ENCODE peak calls at places on chromosomes 1 and 21, in five cellular contexts. One of them, this sample, is unnamed.

GRCh38 chr1:46011121-46011695 is 121.2 kb downstream of the PIK3R3 start:
- DNase-seq in GM13977: no peak
- DNase-seq in BJ: no peak
- DNase-seq in suprapubic skin: no peak
- DNase-seq in brain microvascular endothelial cell: no peak
- DNase-seq in this sample: no peak

GRCh38 chr1:26097696-26098095 is 13.9 kb upstream of the PDIK1L start:
- DNase-seq in GM13977: peak
- DNase-seq in BJ: no peak
- DNase-seq in suprapubic skin: no peak
- DNase-seq in brain microvascular endothelial cell: peak
- DNase-seq in this sample: peak

GRCh38 chr1:235317179-235317578 is 10.8 kb downstream of the ARID4B start:
- DNase-seq in GM13977: peak
- DNase-seq in BJ: no peak
- DNase-seq in suprapubic skin: no peak
- DNase-seq in brain microvascular endothelial cell: no peak
- DNase-seq in this sample: no peak

GRCh38 chr21:44267655-44268142 is 6.0 kb upstream of the DNMT3L start:
- DNase-seq in GM13977: no peak
- DNase-seq in BJ: no peak
- DNase-seq in suprapubic skin: no peak
- DNase-seq in brain microvascular endothelial cell: no peak
- DNase-seq in this sample: no peak

GRCh38 chr1:115182012-115182715 is 92.9 kb upstream of the TSPAN2 start:
- DNase-seq in GM13977: no peak
- DNase-seq in BJ: no peak
- DNase-seq in suprapubic skin: no peak
- DNase-seq in brain microvascular endothelial cell: no peak
- DNase-seq in this sample: no peak

GRCh38 chr1:39204441-39205081 is at the start of gene MACF1:
- DNase-seq in GM13977: no peak
- DNase-seq in BJ: peak
- DNase-seq in suprapubic skin: peak
- DNase-seq in brain microvascular endothelial cell: peak
- DNase-seq in this sample: peak

GRCh38 chr1:81330111-81330510 is 470.6 kb upstream of the ADGRL2 start:
- DNase-seq in GM13977: no peak
- DNase-seq in BJ: no peak
- DNase-seq in suprapubic skin: no peak
- DNase-seq in brain microvascular endothelial cell: no peak
- DNase-seq in this sample: no peak

GRCh38 chr1:166808959-166809358 is 30.3 kb upstream of the POGK start:
- DNase-seq in GM13977: no peak
- DNase-seq in BJ: no peak
- DNase-seq in suprapubic skin: no peak
- DNase-seq in brain microvascular endothelial cell: no peak
- DNase-seq in this sample: no peak

GRCh38 chr1:234840843-234841242 is 230.9 kb upstream of the IRF2BP2 start:
- DNase-seq in GM13977: no peak
- DNase-seq in BJ: no peak
- DNase-seq in suprapubic skin: no peak
- DNase-seq in brain microvascular endothelial cell: peak
- DNase-seq in this sample: no peak

GRCh38 chr21:45309069-45309521 is 21.4 kb upstream of the POFUT2 start:
- DNase-seq in GM13977: no peak
- DNase-seq in BJ: no peak
- DNase-seq in suprapubic skin: peak
- DNase-seq in brain microvascular endothelial cell: peak
- DNase-seq in this sample: peak

GRCh38 chr1:181497870-181498269 is 14.6 kb downstream of the CACNA1E start:
- DNase-seq in GM13977: no peak
- DNase-seq in BJ: no peak
- DNase-seq in suprapubic skin: no peak
- DNase-seq in brain microvascular endothelial cell: no peak
- DNase-seq in this sample: no peak

GRCh38 chr1:192747305-192747704 is 61.5 kb upstream of the RGS2 start:
- DNase-seq in GM13977: no peak
- DNase-seq in BJ: no peak
- DNase-seq in suprapubic skin: no peak
- DNase-seq in brain microvascular endothelial cell: peak
- DNase-seq in this sample: peak

GRCh38 chr1:200354243-200354642 is 55.6 kb downstream of the ZNF281 start:
- DNase-seq in GM13977: peak
- DNase-seq in BJ: no peak
- DNase-seq in suprapubic skin: no peak
- DNase-seq in brain microvascular endothelial cell: no peak
- DNase-seq in this sample: no peak

GRCh38 chr1:226201029-226201593 is 14.6 kb upstream of the ACBD3 start:
- DNase-seq in GM13977: peak
- DNase-seq in BJ: no peak
- DNase-seq in suprapubic skin: no peak
- DNase-seq in brain microvascular endothelial cell: no peak
- DNase-seq in this sample: no peak
- TF ChIP-seq CTCF in GM13977: peak
- TF ChIP-seq CTCF in BJ: peak
- TF ChIP-seq CTCF in suprapubic skin: no peak
- TF ChIP-seq CTCF in brain microvascular endothelial cell: peak
- TF ChIP-seq CTCF in this sample: peak

GRCh38 chr1:1919304-1920056 is 401 bp upstream of the TMEM52 start:
- DNase-seq in GM13977: peak
- DNase-seq in BJ: peak
- DNase-seq in suprapubic skin: peak
- DNase-seq in brain microvascular endothelial cell: peak
- DNase-seq in this sample: peak

GRCh38 chr1:1920057-1920607 is 1.1 kb upstream of the TMEM52 start:
- DNase-seq in GM13977: no peak
- DNase-seq in BJ: no peak
- DNase-seq in suprapubic skin: no peak
- DNase-seq in brain microvascular endothelial cell: no peak
- DNase-seq in this sample: no peak

GRCh38 chr1:1917995-1918900 is 831 bp downstream of the TMEM52 start:
- DNase-seq in GM13977: no peak
- DNase-seq in BJ: no peak
- DNase-seq in suprapubic skin: peak
- DNase-seq in brain microvascular endothelial cell: no peak
- DNase-seq in this sample: no peak

GRCh38 chr1:1917304-1917976 is 1.6 kb downstream of the TMEM52 start:
- DNase-seq in GM13977: no peak
- DNase-seq in BJ: no peak
- DNase-seq in suprapubic skin: peak
- DNase-seq in brain microvascular endothelial cell: no peak
- DNase-seq in this sample: no peak

GRCh38 chr1:1918901-1919303 is at the start of gene TMEM52:
- DNase-seq in GM13977: no peak
- DNase-seq in BJ: no peak
- DNase-seq in suprapubic skin: no peak
- DNase-seq in brain microvascular endothelial cell: no peak
- DNase-seq in this sample: no peak
- TF ChIP-seq CTCF in GM13977: peak
- TF ChIP-seq CTCF in BJ: no peak
- TF ChIP-seq CTCF in suprapubic skin: no peak
- TF ChIP-seq CTCF in brain microvascular endothelial cell: no peak
- TF ChIP-seq CTCF in this sample: no peak

GRCh38 chr1:53468374-53468773 is 9.2 kb downstream of the DMRTB1 start:
- DNase-seq in GM13977: no peak
- DNase-seq in BJ: no peak
- DNase-seq in suprapubic skin: no peak
- DNase-seq in brain microvascular endothelial cell: no peak
- DNase-seq in this sample: no peak

GRCh38 chr1:53471000-53471399 is 11.8 kb downstream of the DMRTB1 start:
- DNase-seq in GM13977: no peak
- DNase-seq in BJ: no peak
- DNase-seq in suprapubic skin: no peak
- DNase-seq in brain microvascular endothelial cell: no peak
- DNase-seq in this sample: no peak

GRCh38 chr1:53470584-53470983 is 11.4 kb downstream of the DMRTB1 start:
- DNase-seq in GM13977: no peak
- DNase-seq in BJ: no peak
- DNase-seq in suprapubic skin: no peak
- DNase-seq in brain microvascular endothelial cell: no peak
- DNase-seq in this sample: no peak

GRCh38 chr1:53469373-53469772 is 10.2 kb downstream of the DMRTB1 start:
- DNase-seq in GM13977: no peak
- DNase-seq in BJ: no peak
- DNase-seq in suprapubic skin: no peak
- DNase-seq in brain microvascular endothelial cell: no peak
- DNase-seq in this sample: no peak

DNA sequence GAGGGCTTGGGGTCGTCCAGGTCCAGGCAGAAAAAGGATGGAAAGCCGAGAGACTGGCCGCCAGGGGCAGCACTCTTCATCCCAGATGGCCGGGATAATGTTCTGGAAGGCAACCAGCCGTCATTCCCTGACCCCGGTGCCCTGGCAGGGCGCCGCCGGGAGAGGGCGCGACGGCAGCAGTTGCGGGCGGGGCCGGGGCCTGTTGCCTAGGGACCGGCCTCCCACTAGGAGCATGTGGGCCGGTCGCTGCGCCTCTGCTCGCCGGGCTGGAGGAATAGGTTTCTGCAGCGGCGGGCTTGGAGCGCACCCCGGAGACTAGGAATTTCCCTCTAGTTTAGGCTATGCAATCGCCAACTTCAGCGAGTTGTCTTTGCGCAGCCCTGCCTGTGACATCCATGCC is 11.0 kb downstream of the DMRTB1 start:
- DNase-seq in GM13977: no peak
- DNase-seq in BJ: no peak
- DNase-seq in suprapubic skin: peak
- DNase-seq in brain microvascular endothelial cell: peak
- DNase-seq in this sample: peak
- TF ChIP-seq CTCF in GM13977: no peak
- TF ChIP-seq CTCF in BJ: peak
- TF ChIP-seq CTCF in suprapubic skin: peak
- TF ChIP-seq CTCF in brain microvascular endothelial cell: peak
- TF ChIP-seq CTCF in this sample: peak

GRCh38 chr1:205939690-205940330 is 3.4 kb downstream of the SLC26A9 start:
- DNase-seq in GM13977: peak
- DNase-seq in BJ: no peak
- DNase-seq in suprapubic skin: no peak
- DNase-seq in brain microvascular endothelial cell: no peak
- DNase-seq in this sample: no peak
- TF ChIP-seq CTCF in GM13977: no peak
- TF ChIP-seq CTCF in BJ: no peak
- TF ChIP-seq CTCF in suprapubic skin: no peak
- TF ChIP-seq CTCF in brain microvascular endothelial cell: peak
- TF ChIP-seq CTCF in this sample: peak

DNA sequence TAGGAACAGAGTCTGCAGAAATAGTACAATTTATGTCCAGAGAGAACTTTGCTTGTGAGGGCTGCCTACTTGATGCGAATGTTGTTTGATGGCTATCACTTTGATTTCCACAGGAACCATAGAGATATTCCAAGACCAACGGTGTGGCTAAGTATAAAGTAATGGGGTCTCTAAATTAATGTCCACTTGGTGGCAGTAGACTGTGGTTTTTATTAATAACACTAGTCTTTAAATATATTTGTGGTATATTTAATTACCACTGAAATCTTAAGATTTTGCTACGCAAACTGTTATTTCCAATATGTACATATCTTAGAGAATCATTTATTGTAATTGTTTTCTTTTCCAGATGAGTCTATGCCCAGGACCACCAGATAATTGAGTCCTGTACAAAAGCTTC is 647.9 kb downstream of the PLA2G4A start:
- DNase-seq in GM13977: no peak
- DNase-seq in BJ: no peak
- DNase-seq in suprapubic skin: no peak
- DNase-seq in brain microvascular endothelial cell: no peak
- DNase-seq in this sample: peak
- TF ChIP-seq CTCF in GM13977: no peak
- TF ChIP-seq CTCF in BJ: no peak
- TF ChIP-seq CTCF in suprapubic skin: no peak
- TF ChIP-seq CTCF in brain microvascular endothelial cell: peak
- TF ChIP-seq CTCF in this sample: peak

GRCh38 chr1:165124772-165125171 is 231.7 kb downstream of the LMX1A start:
- DNase-seq in GM13977: no peak
- DNase-seq in BJ: no peak
- DNase-seq in suprapubic skin: no peak
- DNase-seq in brain microvascular endothelial cell: no peak
- DNase-seq in this sample: no peak

GRCh38 chr1:165134431-165134830 is 222.1 kb downstream of the LMX1A start:
- DNase-seq in GM13977: no peak
- DNase-seq in BJ: no peak
- DNase-seq in suprapubic skin: no peak
- DNase-seq in brain microvascular endothelial cell: no peak
- DNase-seq in this sample: no peak

GRCh38 chr1:165129568-165130164 is 226.8 kb downstream of the LMX1A start:
- DNase-seq in GM13977: peak
- DNase-seq in BJ: no peak
- DNase-seq in suprapubic skin: no peak
- DNase-seq in brain microvascular endothelial cell: peak
- DNase-seq in this sample: peak
- TF ChIP-seq CTCF in GM13977: peak
- TF ChIP-seq CTCF in BJ: peak
- TF ChIP-seq CTCF in suprapubic skin: peak
- TF ChIP-seq CTCF in brain microvascular endothelial cell: peak
- TF ChIP-seq CTCF in this sample: peak

This sample was measured in astrocyte of the spinal cord.